ENCODE peak calls at places on chromosomes 12 and 14, in five cellular contexts. A is lower leg skin, K is neural crest cell, R is uterus, T is BJ. E is an unnamed sample.

GRCh38 chr14:73237786-73238261 is 518 bp downstream of the PAPLN start:
- DNase-seq in A (no peak), K (no peak), R (no peak), T (no peak), E (no peak)

GRCh38 chr12:607541-608001 is 55.7 kb downstream of the NINJ2 start:
- DNase-seq in A (no peak), K (no peak), R (peak), T (no peak), E (no peak)

GRCh38 chr12:132115500-132115899 is 28.6 kb downstream of the DDX51 start:
- DNase-seq in A (no peak), K (no peak), R (no peak), T (no peak), E (no peak)

GRCh38 chr14:91754819-91755218 is 22.9 kb upstream of the CATSPERB start:
- DNase-seq in A (no peak), K (no peak), R (no peak), T (no peak), E (no peak)

GRCh38 chr14:59333668-59334067 is 131.5 kb downstream of the GPR135 start:
- DNase-seq in A (peak), K (no peak), R (peak), T (peak), E (no peak)

GRCh38 chr14:69323266-69323966 is 63.5 kb downstream of the GALNT16 start:
- DNase-seq in A (no peak), K (no peak), R (peak), T (no peak), E (no peak)

GRCh38 chr12:124904306-124905098 is 9.9 kb downstream of the UBC start:
- DNase-seq in A (peak), K (peak), R (peak), T (peak), E (no peak)

GRCh38 chr12:110347767-110348166 is 55.7 kb downstream of the ANAPC7 start:
- DNase-seq in A (no peak), K (no peak), R (no peak), T (no peak), E (no peak)

GRCh38 chr14:41586237-41586636 is 20.4 kb upstream of the LRFN5 start:
- DNase-seq in A (no peak), K (no peak), R (no peak), T (no peak), E (no peak)

GRCh38 chr12:104282109-104282508 is 21.4 kb upstream of the EID3 start:
- DNase-seq in A (no peak), K (no peak), R (no peak), T (no peak), E (no peak)

GRCh38 chr14:34660796-34661195 is 30.8 kb upstream of the SNX6 start:
- DNase-seq in A (no peak), K (no peak), R (no peak), T (no peak), E (no peak)

GRCh38 chr12:111570090-111570961 is 28.8 kb downstream of the ATXN2 start:
- DNase-seq in A (no peak), K (no peak), R (no peak), T (peak), E (no peak)

GRCh38 chr14:75041613-75042012 is 9.7 kb downstream of the MLH3 start:
- DNase-seq in A (no peak), K (no peak), R (no peak), T (no peak), E (no peak)

GRCh38 chr14:68968051-68968450 is 11.1 kb downstream of the ACTN1 start:
- DNase-seq in A (no peak), K (no peak), R (no peak), T (no peak), E (no peak)

GRCh38 chr14:39621678-39622077 is 189.4 kb upstream of the FBXO33 start:
- DNase-seq in A (no peak), K (no peak), R (no peak), T (no peak), E (no peak)

GRCh38 chr14:54782803-54783659 is 119.6 kb downstream of the GCH1 start:
- DNase-seq in A (no peak), K (no peak), R (no peak), T (no peak), E (peak)
- TF ChIP-seq CTCF in A (no peak), K (peak), R (no peak), T (peak), E (no peak)

GRCh38 chr12:71503579-71504470 is 64.2 kb downstream of the LGR5 start:
- DNase-seq in A (no peak), K (no peak), R (no peak), T (no peak), E (no peak)

GRCh38 chr12:71504471-71504852 is 64.9 kb downstream of the LGR5 start:
- DNase-seq in A (peak), K (no peak), R (no peak), T (no peak), E (no peak)

DNA sequence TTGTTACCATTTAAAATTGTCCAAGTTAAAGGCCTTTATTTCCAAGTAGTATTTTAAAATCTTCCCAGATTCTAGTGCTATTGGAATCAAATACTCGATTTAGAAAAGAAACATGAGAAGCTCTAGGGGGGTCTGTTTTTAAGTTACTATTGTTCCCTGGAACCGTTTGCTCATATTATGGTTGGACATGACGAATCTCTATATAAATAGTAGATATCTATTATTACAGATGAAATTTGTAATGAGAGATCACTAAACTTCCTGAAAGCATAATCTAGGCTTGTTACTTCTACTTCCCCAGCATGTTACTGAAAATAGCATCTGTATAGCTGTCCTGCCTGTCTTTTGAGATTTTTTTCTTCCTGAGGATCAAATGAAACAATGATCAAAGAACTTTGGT is 70.1 kb downstream of the LGR5 start:
- DNase-seq in A (no peak), K (no peak), R (no peak), T (no peak), E (no peak)
- TF ChIP-seq CTCF in A (no peak), K (no peak), R (no peak), T (no peak), E (no peak)

GRCh38 chr12:57429473-57430116 is 1.2 kb downstream of the R3HDM2 start:
- DNase-seq in A (no peak), K (no peak), R (no peak), T (no peak), E (no peak)
- TF ChIP-seq CTCF in A (no peak), K (no peak), R (no peak), T (no peak), E (no peak)

GRCh38 chr14:104799657-104800599 is 973 bp upstream of the ZBTB42 start:
- DNase-seq in A (peak), K (no peak), R (peak), T (no peak), E (peak)
- TF ChIP-seq CTCF in A (no peak), K (peak), R (peak), T (peak), E (no peak)

GRCh38 chr14:81303258-81303935 is 82.6 kb upstream of the GTF2A1 start:
- DNase-seq in A (peak), K (no peak), R (peak), T (no peak), E (no peak)

GRCh38 chr14:81301813-81302212 is 81.1 kb upstream of the GTF2A1 start:
- DNase-seq in A (no peak), K (no peak), R (no peak), T (no peak), E (no peak)

GRCh38 chr14:81305743-81306142 is 85.0 kb upstream of the GTF2A1 start:
- DNase-seq in A (no peak), K (no peak), R (no peak), T (no peak), E (no peak)

GRCh38 chr14:81301371-81301770 is 80.6 kb upstream of the GTF2A1 start:
- DNase-seq in A (no peak), K (no peak), R (no peak), T (no peak), E (no peak)

DNA sequence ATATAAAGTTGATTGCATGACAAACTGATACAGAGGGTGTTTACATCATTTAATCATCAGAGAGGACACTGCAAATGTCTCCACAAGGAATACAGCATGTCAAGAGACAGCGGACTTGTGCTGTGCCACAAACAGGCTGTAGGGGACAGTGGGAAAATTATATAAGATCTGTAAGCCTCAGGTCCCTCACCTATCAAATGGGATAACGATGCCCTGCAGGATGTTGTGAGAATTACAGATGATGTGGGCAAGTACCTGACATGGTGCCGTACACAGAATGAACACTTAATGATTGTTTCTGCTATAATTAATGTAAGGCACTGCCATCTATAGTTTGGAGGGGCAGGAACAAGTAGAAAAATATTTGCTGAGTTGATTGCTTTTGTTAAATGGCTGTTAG is 81.9 kb upstream of the GTF2A1 start:
- DNase-seq in A (no peak), K (no peak), R (no peak), T (no peak), E (no peak)
- TF ChIP-seq CTCF in A (no peak), K (peak), R (no peak), T (no peak), E (no peak)